ENCODE peak calls at places on chromosomes 5 and 9, in nine cellular contexts. V is aorta; N is RPMI7951; S is hippocampal formation; P is stimulated activated CD8-positive, alpha-beta memory T cell treated with anti-CD3 and anti-CD28 coated beads, Interleukin-15, amount 100 ng/mL, for 24 hours; Y is GM06990; F is colonic mucosa; J is activated T-helper 9 cell treated with anti-CD3 and anti-CD28 coated beads, Interleukin-2, amount 50 U/mL, for 16 hours; Z is NCI-H1417. M is an unnamed sample.
A peak's percentile ranks its signal among the peaks of the same experiment; 100 is the strongest.

GRCh38 chr9:87198716-87199115 is 251.4 kb upstream of the GAS1 start:
- DNase-seq in V (no peak), N (peak; percentile 38), S (no peak), P (no peak), Y (no peak), F (no peak), J (no peak), Z (no peak), M (no peak)

GRCh38 chr5:40480392-40480791 is 199.3 kb upstream of the PTGER4 start:
- DNase-seq in V (no peak), N (peak; percentile 55), S (no peak), P (no peak), Y (no peak), F (no peak), J (no peak), Z (no peak), M (no peak)

GRCh38 chr9:18056269-18056992 is 417.5 kb upstream of the ADAMTSL1 start:
- DNase-seq in V (no peak), N (no peak), S (no peak), P (no peak), Y (no peak), F (no peak), J (no peak), Z (no peak), M (no peak)

GRCh38 chr5:140240987-140241706 is 61.8 kb downstream of the PFDN1 start:
- DNase-seq in V (peak; percentile 94), N (peak; percentile 85), S (peak; percentile 93), P (no peak), Y (no peak), F (peak; percentile 92), J (no peak), Z (peak; percentile 61), M (no peak)

GRCh38 chr9:19720374-19720773 is 68.5 kb downstream of the SLC24A2 start:
- DNase-seq in V (no peak), N (peak; percentile 7), S (no peak), P (no peak), Y (no peak), F (no peak), J (no peak), Z (no peak), M (no peak)

GRCh38 chr5:96080557-96080956 is 118.9 kb upstream of the ELL2 start:
- DNase-seq in V (no peak), N (peak; percentile 73), S (no peak), P (no peak), Y (no peak), F (no peak), J (no peak), Z (no peak), M (no peak)

GRCh38 chr9:131575946-131576853 is 30.9 kb downstream of the PRRT1B start:
- DNase-seq in V (no peak), N (no peak), S (no peak), P (no peak), Y (no peak), F (no peak), J (no peak), Z (no peak), M (no peak)

GRCh38 chr5:79845448-79846197 is 145.4 kb downstream of the MTX3 start:
- DNase-seq in V (no peak), N (peak; percentile 91), S (peak; percentile 49), P (no peak), Y (no peak), F (no peak), J (no peak), Z (no peak), M (no peak)

GRCh38 chr5:112245616-112246015 is 173.5 kb downstream of the EPB41L4A start:
- DNase-seq in V (no peak), N (no peak), S (no peak), P (no peak), Y (no peak), F (no peak), J (no peak), Z (no peak), M (no peak)

GRCh38 chr9:109968332-109968657 is 188.3 kb downstream of the PALM2AKAP2 start:
- DNase-seq in V (no peak), N (no peak), S (no peak), P (no peak), Y (peak; percentile 59), F (no peak), J (no peak), Z (no peak), M (no peak)

GRCh38 chr9:38068866-38069628 is at the start of gene SHB:
- DNase-seq in V (peak; percentile 94), N (peak; percentile 63), S (peak; percentile 73), P (peak; percentile 58), Y (peak; percentile 76), F (peak; percentile 81), J (peak; percentile 76), Z (peak; percentile 97), M (peak; percentile 57)

GRCh38 chr5:164832545-164832944 is 1327.1 kb downstream of the MAT2B start:
- DNase-seq in V (no peak), N (no peak), S (no peak), P (no peak), Y (no peak), F (no peak), J (no peak), Z (no peak), M (no peak)

GRCh38 chr5:42840279-42840678 is 28.6 kb upstream of the SELENOP start:
- DNase-seq in V (no peak), N (peak; percentile 74), S (no peak), P (no peak), Y (no peak), F (peak; percentile 50), J (no peak), Z (no peak), M (no peak)

GRCh38 chr5:17157916-17158529 is 59.4 kb upstream of the BASP1 start:
- DNase-seq in V (no peak), N (peak; percentile 49), S (no peak), P (no peak), Y (no peak), F (peak; percentile 69), J (no peak), Z (no peak), M (no peak)

GRCh38 chr5:143140492-143141231 is 262.8 kb downstream of the NR3C1 start:
- DNase-seq in V (no peak), N (no peak), S (no peak), P (no peak), Y (no peak), F (peak; percentile 68), J (no peak), Z (peak; percentile 50), M (no peak)

GRCh38 chr9:89576404-89576824 is 28.4 kb upstream of the GADD45G start:
- DNase-seq in V (peak; percentile 49), N (peak; percentile 20), S (peak; percentile 29), P (no peak), Y (no peak), F (no peak), J (no peak), Z (peak; percentile 25), M (no peak)

GRCh38 chr9:135531096-135531495 is 9.9 kb downstream of the LCN1 start:
- DNase-seq in V (no peak), N (no peak), S (no peak), P (no peak), Y (no peak), F (no peak), J (no peak), Z (no peak), M (no peak)

GRCh38 chr5:126339215-126339805 is 83.9 kb upstream of the GRAMD2B start:
- DNase-seq in V (no peak), N (peak; percentile 61), S (peak; percentile 78), P (no peak), Y (no peak), F (peak; percentile 71), J (peak; percentile 4), Z (peak; percentile 7), M (no peak)

GRCh38 chr9:33106827-33107621 is 30.6 kb upstream of the SMU1 start:
- DNase-seq in V (peak; percentile 84), N (peak; percentile 96), S (no peak), P (no peak), Y (no peak), F (no peak), J (no peak), Z (no peak), M (no peak)

GRCh38 chr5:53276825-53277224 is 167.3 kb upstream of the MOCS2 start:
- DNase-seq in V (no peak), N (no peak), S (no peak), P (no peak), Y (no peak), F (no peak), J (no peak), Z (no peak), M (no peak)

GRCh38 chr9:2559212-2560152 is 62.1 kb upstream of the VLDLR start:
- DNase-seq in V (peak; percentile 81), N (peak; percentile 83), S (peak; percentile 53), P (no peak), Y (no peak), F (peak; percentile 50), J (no peak), Z (no peak), M (no peak)

GRCh38 chr5:58582004-58582403 is 871 bp upstream of the RAB3C start:
- DNase-seq in V (no peak), N (no peak), S (no peak), P (no peak), Y (no peak), F (no peak), J (no peak), Z (peak; percentile 72), M (no peak)

GRCh38 chr5:71932649-71933338 is 174.5 kb upstream of the MAP1B start:
- DNase-seq in V (peak; percentile 92), N (peak; percentile 58), S (peak; percentile 20), P (no peak), Y (no peak), F (peak; percentile 70), J (no peak), Z (peak; percentile 67), M (no peak)

GRCh38 chr9:38103340-38103739 is 34.3 kb upstream of the SHB start:
- DNase-seq in V (no peak), N (no peak), S (no peak), P (no peak), Y (no peak), F (no peak), J (no peak), Z (no peak), M (no peak)

GRCh38 chr9:122119721-122120120 is 26.6 kb upstream of the TTLL11 start:
- DNase-seq in V (no peak), N (no peak), S (no peak), P (no peak), Y (no peak), F (no peak), J (no peak), Z (no peak), M (no peak)

GRCh38 chr5:73816656-73817420 is 190.8 kb downstream of the ARHGEF28 start:
- DNase-seq in V (no peak), N (no peak), S (no peak), P (no peak), Y (no peak), F (no peak), J (no peak), Z (no peak), M (no peak)

GRCh38 chr5:106940986-106941385 is 729.8 kb downstream of the EFNA5 start:
- DNase-seq in V (no peak), N (no peak), S (no peak), P (no peak), Y (no peak), F (no peak), J (no peak), Z (no peak), M (no peak)

GRCh38 chr5:10756539-10756938 is 4.5 kb downstream of the DAP start:
- DNase-seq in V (no peak), N (peak; percentile 22), S (no peak), P (no peak), Y (peak; percentile 38), F (no peak), J (no peak), Z (no peak), M (no peak)

GRCh38 chr9:92534199-92535159 is 1.3 kb downstream of the ECM2 start:
- DNase-seq in V (no peak), N (no peak), S (no peak), P (no peak), Y (peak; percentile 17), F (no peak), J (no peak), Z (no peak), M (no peak)

GRCh38 chr5:149901511-149901910 is 43.1 kb downstream of the PDE6A start:
- DNase-seq in V (no peak), N (no peak), S (no peak), P (no peak), Y (no peak), F (no peak), J (no peak), Z (no peak), M (no peak)

GRCh38 chr5:90248640-90249039 is 160.9 kb downstream of the CETN3 start:
- DNase-seq in V (no peak), N (no peak), S (no peak), P (no peak), Y (no peak), F (no peak), J (no peak), Z (no peak), M (no peak)

M was measured in GDM1.